ENCODE peak calls at places on chromosome 2, in eight cellular contexts. N, E, K, A, L, H, X and Q are unnamed samples.

GRCh38 chr2:218476676-218477075 is 57.8 kb downstream of the VIL1 start:
- DNase-seq in N (no peak), E (no peak), K (peak; percentile 31), A (no peak), L (no peak), H (peak; percentile 69), X (no peak), Q (no peak)

GRCh38 chr2:234887277-234887676 is 64.5 kb upstream of the SH3BP4 start:
- DNase-seq in N (no peak), E (no peak), K (no peak), A (no peak), L (no peak), H (no peak), X (no peak), Q (no peak)

GRCh38 chr2:19329445-19329844 is 29.0 kb downstream of the OSR1 start:
- DNase-seq in N (no peak), E (no peak), K (no peak), A (no peak), L (no peak), H (no peak), X (no peak), Q (no peak)

GRCh38 chr2:199692489-199692888 is 158.5 kb downstream of the FTCDNL1 start:
- DNase-seq in N (no peak), E (peak; percentile 14), K (peak; percentile 52), A (no peak), L (no peak), H (no peak), X (no peak), Q (no peak)

GRCh38 chr2:147182260-147182659 is 662.6 kb upstream of the ACVR2A start:
- DNase-seq in N (no peak), E (peak; percentile 90), K (peak; percentile 30), A (no peak), L (no peak), H (no peak), X (no peak), Q (no peak)

GRCh38 chr2:112784199-112785189 is at the start of gene IL1A:
- DNase-seq in N (peak; percentile 87), E (peak; percentile 84), K (no peak), A (no peak), L (peak; percentile 65), H (no peak), X (no peak), Q (no peak)

GRCh38 chr2:10271946-10272345 is 30.8 kb upstream of the HPCAL1 start:
- DNase-seq in N (no peak), E (peak; percentile 50), K (peak; percentile 5), A (no peak), L (peak; percentile 42), H (no peak), X (peak; percentile 48), Q (peak; percentile 43)

GRCh38 chr2:84823788-84824187 is 57.1 kb downstream of the TRABD2A start:
- DNase-seq in N (peak; percentile 24), E (no peak), K (no peak), A (no peak), L (no peak), H (no peak), X (no peak), Q (no peak)

GRCh38 chr2:172046080-172046678 is 39.1 kb upstream of the DLX1 start:
- DNase-seq in N (no peak), E (no peak), K (no peak), A (no peak), L (no peak), H (no peak), X (no peak), Q (no peak)

GRCh38 chr2:159706385-159706980 is 5.8 kb upstream of the MARCHF7 start:
- DNase-seq in N (no peak), E (no peak), K (no peak), A (no peak), L (peak; percentile 51), H (no peak), X (no peak), Q (no peak)

GRCh38 chr2:208182835-208183234 is 7.0 kb downstream of the C2orf80 start:
- DNase-seq in N (no peak), E (no peak), K (no peak), A (no peak), L (no peak), H (no peak), X (no peak), Q (no peak)

GRCh38 chr2:75292826-75293225 is 93.5 kb upstream of the TACR1 start:
- DNase-seq in N (no peak), E (peak; percentile 88), K (no peak), A (no peak), L (peak; percentile 58), H (no peak), X (no peak), Q (no peak)

GRCh38 chr2:26457241-26457666 is 20.7 kb downstream of the OTOF start:
- DNase-seq in N (no peak), E (no peak), K (no peak), A (no peak), L (no peak), H (no peak), X (no peak), Q (no peak)

GRCh38 chr2:43086451-43087221 is 139.8 kb downstream of the ZFP36L2 start:
- DNase-seq in N (peak; percentile 11), E (peak; percentile 97), K (peak; percentile 47), A (no peak), L (peak; percentile 96), H (peak; percentile 92), X (no peak), Q (peak; percentile 89)

GRCh38 chr2:38260469-38260868 is 116.6 kb downstream of the ATL2 start:
- DNase-seq in N (no peak), E (no peak), K (no peak), A (no peak), L (no peak), H (no peak), X (no peak), Q (no peak)

GRCh38 chr2:36785179-36785795 is 88.8 kb downstream of the VIT start:
- DNase-seq in N (peak; percentile 74), E (peak; percentile 84), K (peak; percentile 73), A (no peak), L (no peak), H (peak; percentile 33), X (no peak), Q (no peak)

GRCh38 chr2:55957142-55957541 is 33.6 kb upstream of the EFEMP1 start:
- DNase-seq in N (no peak), E (no peak), K (no peak), A (no peak), L (no peak), H (no peak), X (no peak), Q (no peak)

GRCh38 chr2:84435331-84436081 is 23.6 kb downstream of the SUCLG1 start:
- DNase-seq in N (no peak), E (no peak), K (no peak), A (no peak), L (no peak), H (no peak), X (no peak), Q (no peak)

GRCh38 chr2:180238729-180239128 is 231.6 kb upstream of the CWC22 start:
- DNase-seq in N (no peak), E (no peak), K (no peak), A (no peak), L (no peak), H (no peak), X (no peak), Q (no peak)

GRCh38 chr2:203484266-203485112 is 50.6 kb downstream of the RAPH1 start:
- DNase-seq in N (peak; percentile 57), E (peak; percentile 72), K (peak; percentile 38), A (no peak), L (no peak), H (peak; percentile 24), X (no peak), Q (no peak)

GRCh38 chr2:13522917-13523821 is 806.4 kb downstream of the TRIB2 start:
- DNase-seq in N (peak; percentile 17), E (peak; percentile 68), K (no peak), A (no peak), L (no peak), H (no peak), X (no peak), Q (no peak)

GRCh38 chr2:5981241-5982055 is 289.3 kb downstream of the SOX11 start:
- DNase-seq in N (peak; percentile 53), E (no peak), K (no peak), A (no peak), L (no peak), H (no peak), X (no peak), Q (no peak)
- H3K4me3 ChIP-seq in N (peak overlapping the region; percentile 42), E (no peak overlapping the region), K (no peak overlapping the region), A (no peak overlapping the region), L (no peak overlapping the region), H (no peak overlapping the region), X (no peak overlapping the region), Q (no peak overlapping the region)

GRCh38 chr2:124476291-124476690 is 451.2 kb downstream of the CNTNAP5 start:
- DNase-seq in N (no peak), E (no peak), K (no peak), A (no peak), L (no peak), H (no peak), X (no peak), Q (no peak)
- H3K36me3 ChIP-seq in N (no peaks in the 10 kb centered on the region), E (no peaks in the 10 kb centered on the region), K (no peaks in the 10 kb centered on the region), A (no peaks in the 10 kb centered on the region), L (no peaks in the 10 kb centered on the region), H (no peaks in the 10 kb centered on the region), X (no peaks in the 10 kb centered on the region), Q (no peaks in the 10 kb centered on the region)

GRCh38 chr2:134944975-134945374 is 26.4 kb downstream of the CCNT2 start:
- DNase-seq in N (peak; percentile 24), E (no peak), K (no peak), A (no peak), L (no peak), H (no peak), X (no peak), Q (no peak)

GRCh38 chr2:134946073-134946472 is 27.5 kb downstream of the CCNT2 start:
- DNase-seq in N (no peak), E (no peak), K (no peak), A (no peak), L (no peak), H (no peak), X (no peak), Q (no peak)

DNA sequence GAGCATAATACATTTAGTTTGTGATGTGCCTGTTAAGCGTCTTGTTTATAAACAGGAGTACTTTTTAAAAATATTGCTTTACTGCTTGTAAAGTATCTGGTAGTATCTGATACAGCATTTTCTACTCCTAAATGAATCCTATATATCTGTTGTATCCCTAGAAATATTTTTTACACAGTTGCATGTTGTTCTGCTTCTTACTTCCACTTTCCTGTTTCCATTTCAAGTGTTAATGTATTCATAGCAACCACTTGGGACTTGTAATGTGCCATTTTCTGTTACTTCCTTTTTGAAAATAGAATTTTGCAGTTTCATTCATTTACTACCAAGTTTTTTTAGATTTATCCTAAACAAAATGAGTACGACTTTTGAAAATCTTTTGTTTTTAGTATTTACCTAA is 24.9 kb downstream of the CCNT2 start:
- DNase-seq in N (no peak), E (no peak), K (no peak), A (no peak), L (no peak), H (no peak), X (no peak), Q (no peak)
- H3K27ac ChIP-seq in N (no peak overlapping the region), E (no peak overlapping the region), K (no peak overlapping the region), A (no peak overlapping the region), L (no peak overlapping the region), H (no peak overlapping the region), X (no peak overlapping the region), Q (no peak overlapping the region)

DNA sequence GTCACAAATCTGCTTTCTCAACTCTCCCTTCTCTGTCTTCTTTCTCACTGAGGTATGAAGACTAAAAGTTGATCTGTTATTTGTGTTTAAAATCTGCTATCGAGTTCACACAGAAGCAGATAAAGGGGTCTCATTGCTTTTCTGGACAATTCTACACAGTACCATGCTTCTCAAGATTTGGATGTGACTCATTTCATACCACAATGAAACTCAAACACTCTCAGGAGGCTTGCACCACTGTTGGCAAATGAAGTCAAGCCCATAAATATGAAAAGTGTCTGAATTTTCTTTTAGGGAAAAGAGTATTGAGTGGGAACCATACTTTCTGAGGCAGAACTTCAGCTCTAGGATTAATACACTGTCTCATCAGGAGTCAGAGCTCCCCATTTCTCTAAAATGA is 274.6 kb upstream of the CYRIA start:
- DNase-seq in N (no peak), E (no peak), K (no peak), A (no peak), L (no peak), H (no peak), X (no peak), Q (no peak)
- H3K4me3 ChIP-seq in N (no peak overlapping the region), E (no peak overlapping the region), K (no peak overlapping the region), A (no peak overlapping the region), L (no peak overlapping the region), H (no peak overlapping the region), X (no peak overlapping the region), Q (no peak overlapping the region)